ENCODE peak calls at places on chromosomes 2 and 18, in seven cellular contexts. One of them, this sample, is unnamed.
A peak's percentile ranks its signal among the peaks of the same experiment; 100 is the strongest.

GRCh38 chr2:126998486-126998885 is 99.8 kb downstream of the TEX51 start:
- DNase-seq in CD8-positive, alpha-beta T cell: no peak
- DNase-seq in neural progenitor cell: no peak
- DNase-seq in right atrium auricular region: no peak
- DNase-seq in tibial artery: no peak
- DNase-seq in upper lobe of left lung: no peak
- DNase-seq in IMR-90: no peak
- DNase-seq in this sample: no peak

GRCh38 chr18:26089247-26090129 is 925 bp downstream of the SS18 start:
- DNase-seq in CD8-positive, alpha-beta T cell: no peak
- DNase-seq in neural progenitor cell: peak; percentile 52
- DNase-seq in right atrium auricular region: no peak
- DNase-seq in tibial artery: no peak
- DNase-seq in upper lobe of left lung: no peak
- DNase-seq in IMR-90: peak; percentile 49
- DNase-seq in this sample: no peak

GRCh38 chr2:28627722-28628480 is 123.7 kb upstream of the PPP1CB start:
- DNase-seq in CD8-positive, alpha-beta T cell: no peak
- DNase-seq in neural progenitor cell: no peak
- DNase-seq in right atrium auricular region: no peak
- DNase-seq in tibial artery: no peak
- DNase-seq in upper lobe of left lung: no peak
- DNase-seq in IMR-90: peak; percentile 75
- DNase-seq in this sample: no peak

GRCh38 chr2:23669413-23670244 is 257.3 kb downstream of the ATAD2B start:
- DNase-seq in CD8-positive, alpha-beta T cell: no peak
- DNase-seq in neural progenitor cell: no peak
- DNase-seq in right atrium auricular region: peak; percentile 78
- DNase-seq in tibial artery: peak; percentile 84
- DNase-seq in upper lobe of left lung: peak; percentile 79
- DNase-seq in IMR-90: peak; percentile 28
- DNase-seq in this sample: no peak

GRCh38 chr2:232102380-232102779 is 140.9 kb downstream of the DIS3L2 start:
- DNase-seq in CD8-positive, alpha-beta T cell: no peak
- DNase-seq in neural progenitor cell: no peak
- DNase-seq in right atrium auricular region: no peak
- DNase-seq in tibial artery: no peak
- DNase-seq in upper lobe of left lung: no peak
- DNase-seq in IMR-90: no peak
- DNase-seq in this sample: no peak

GRCh38 chr18:55289048-55289447 is 298.9 kb downstream of the TCF4 start:
- DNase-seq in CD8-positive, alpha-beta T cell: no peak
- DNase-seq in neural progenitor cell: no peak
- DNase-seq in right atrium auricular region: no peak
- DNase-seq in tibial artery: no peak
- DNase-seq in upper lobe of left lung: no peak
- DNase-seq in IMR-90: no peak
- DNase-seq in this sample: no peak

GRCh38 chr2:69798466-69798908 is 31.0 kb upstream of the GMCL1 start:
- DNase-seq in CD8-positive, alpha-beta T cell: no peak
- DNase-seq in neural progenitor cell: no peak
- DNase-seq in right atrium auricular region: peak; percentile 79
- DNase-seq in tibial artery: peak; percentile 47
- DNase-seq in upper lobe of left lung: peak; percentile 37
- DNase-seq in IMR-90: peak; percentile 24
- DNase-seq in this sample: no peak

GRCh38 chr18:54360406-54360805 is 2.7 kb downstream of the C18orf54 start:
- DNase-seq in CD8-positive, alpha-beta T cell: no peak
- DNase-seq in neural progenitor cell: peak; percentile 14
- DNase-seq in right atrium auricular region: no peak
- DNase-seq in tibial artery: no peak
- DNase-seq in upper lobe of left lung: no peak
- DNase-seq in IMR-90: peak; percentile 2
- DNase-seq in this sample: no peak

GRCh38 chr18:23094411-23095165 is 40.7 kb upstream of the CABLES1 start:
- DNase-seq in CD8-positive, alpha-beta T cell: no peak
- DNase-seq in neural progenitor cell: peak; percentile 68
- DNase-seq in right atrium auricular region: no peak
- DNase-seq in tibial artery: no peak
- DNase-seq in upper lobe of left lung: no peak
- DNase-seq in IMR-90: no peak
- DNase-seq in this sample: peak; percentile 8

GRCh38 chr2:11123856-11124759 is 31.2 kb upstream of the SLC66A3 start:
- DNase-seq in CD8-positive, alpha-beta T cell: peak; percentile 35
- DNase-seq in neural progenitor cell: peak; percentile 78
- DNase-seq in right atrium auricular region: no peak
- DNase-seq in tibial artery: no peak
- DNase-seq in upper lobe of left lung: peak; percentile 58
- DNase-seq in IMR-90: peak; percentile 44
- DNase-seq in this sample: peak; percentile 83

GRCh38 chr2:203873921-203874631 is 6.5 kb downstream of the CTLA4 start:
- DNase-seq in CD8-positive, alpha-beta T cell: no peak
- DNase-seq in neural progenitor cell: peak; percentile 53
- DNase-seq in right atrium auricular region: no peak
- DNase-seq in tibial artery: no peak
- DNase-seq in upper lobe of left lung: no peak
- DNase-seq in IMR-90: no peak
- DNase-seq in this sample: no peak

GRCh38 chr2:6772366-6772710 is 93.4 kb downstream of the CMPK2 start:
- DNase-seq in CD8-positive, alpha-beta T cell: no peak
- DNase-seq in neural progenitor cell: peak; percentile 47
- DNase-seq in right atrium auricular region: no peak
- DNase-seq in tibial artery: no peak
- DNase-seq in upper lobe of left lung: no peak
- DNase-seq in IMR-90: peak; percentile 7
- DNase-seq in this sample: peak; percentile 42

GRCh38 chr2:69067026-69067630 is 54.1 kb downstream of the ANTXR1 start:
- DNase-seq in CD8-positive, alpha-beta T cell: no peak
- DNase-seq in neural progenitor cell: no peak
- DNase-seq in right atrium auricular region: no peak
- DNase-seq in tibial artery: no peak
- DNase-seq in upper lobe of left lung: no peak
- DNase-seq in IMR-90: no peak
- DNase-seq in this sample: no peak

GRCh38 chr2:133063792-133064191 is 393.8 kb upstream of the LYPD1 start:
- DNase-seq in CD8-positive, alpha-beta T cell: no peak
- DNase-seq in neural progenitor cell: peak; percentile 85
- DNase-seq in right atrium auricular region: no peak
- DNase-seq in tibial artery: no peak
- DNase-seq in upper lobe of left lung: no peak
- DNase-seq in IMR-90: peak; percentile 72
- DNase-seq in this sample: peak; percentile 42

DNA sequence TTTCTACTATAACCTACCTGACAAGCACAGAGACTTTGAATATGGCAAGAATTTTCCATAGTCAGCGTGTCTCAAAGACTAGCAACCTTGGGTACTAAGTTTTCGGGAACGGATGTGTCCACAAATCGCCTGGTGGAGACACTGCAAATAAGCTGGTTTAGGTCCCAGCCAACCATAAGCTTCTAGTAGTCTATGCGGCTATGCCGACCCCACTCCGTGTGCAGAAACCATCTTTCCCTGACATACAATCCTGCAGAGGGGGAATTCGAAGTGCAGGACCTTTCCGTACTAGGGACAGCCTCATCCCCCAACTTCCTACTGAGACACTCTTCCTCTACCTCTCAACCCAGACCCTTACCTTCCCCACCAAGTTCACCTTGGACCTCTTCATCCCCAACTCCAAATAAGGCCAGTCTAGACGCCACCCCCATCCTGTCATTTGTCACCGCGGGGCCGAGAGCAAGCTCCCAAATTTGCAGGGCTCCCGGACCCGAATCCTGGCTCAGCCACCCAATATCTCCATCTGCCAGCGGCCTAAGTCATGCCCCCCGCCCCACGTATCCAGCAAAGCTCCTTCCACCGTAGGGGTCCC is 548 bp downstream of the SUCLG1 start:
- DNase-seq in CD8-positive, alpha-beta T cell: peak; percentile 4
- DNase-seq in neural progenitor cell: peak; percentile 11
- DNase-seq in right atrium auricular region: no peak
- DNase-seq in tibial artery: peak; percentile 26
- DNase-seq in upper lobe of left lung: peak; percentile 36
- DNase-seq in IMR-90: peak; percentile 12
- DNase-seq in this sample: no peak
- TF ChIP-seq CTCF in CD8-positive, alpha-beta T cell: no peak
- TF ChIP-seq CTCF in neural progenitor cell: no peak
- TF ChIP-seq CTCF in right atrium auricular region: no peak
- TF ChIP-seq CTCF in tibial artery: no peak
- TF ChIP-seq CTCF in upper lobe of left lung: no peak
- TF ChIP-seq CTCF in IMR-90: no peak
- TF ChIP-seq CTCF in this sample: no peak

GRCh38 chr18:13611616-13612110 is 114.7 kb downstream of the FAM210A start:
- DNase-seq in CD8-positive, alpha-beta T cell: no peak
- DNase-seq in neural progenitor cell: no peak
- DNase-seq in right atrium auricular region: peak; percentile 69
- DNase-seq in tibial artery: peak; percentile 57
- DNase-seq in upper lobe of left lung: peak; percentile 40
- DNase-seq in IMR-90: peak; percentile 9
- DNase-seq in this sample: no peak
- TF ChIP-seq CTCF in CD8-positive, alpha-beta T cell: no peak
- TF ChIP-seq CTCF in neural progenitor cell: no peak
- TF ChIP-seq CTCF in right atrium auricular region: no peak
- TF ChIP-seq CTCF in tibial artery: no peak
- TF ChIP-seq CTCF in upper lobe of left lung: no peak
- TF ChIP-seq CTCF in IMR-90: no peak
- TF ChIP-seq CTCF in this sample: no peak

GRCh38 chr2:225104971-225105370 is 62.7 kb upstream of the DOCK10 start:
- DNase-seq in CD8-positive, alpha-beta T cell: no peak
- DNase-seq in neural progenitor cell: no peak
- DNase-seq in right atrium auricular region: no peak
- DNase-seq in tibial artery: no peak
- DNase-seq in upper lobe of left lung: no peak
- DNase-seq in IMR-90: no peak
- DNase-seq in this sample: no peak

GRCh38 chr2:225100269-225100668 is 58.0 kb upstream of the DOCK10 start:
- DNase-seq in CD8-positive, alpha-beta T cell: no peak
- DNase-seq in neural progenitor cell: no peak
- DNase-seq in right atrium auricular region: no peak
- DNase-seq in tibial artery: no peak
- DNase-seq in upper lobe of left lung: no peak
- DNase-seq in IMR-90: peak; percentile 34
- DNase-seq in this sample: no peak

GRCh38 chr2:225104321-225104720 is 62.1 kb upstream of the DOCK10 start:
- DNase-seq in CD8-positive, alpha-beta T cell: no peak
- DNase-seq in neural progenitor cell: no peak
- DNase-seq in right atrium auricular region: no peak
- DNase-seq in tibial artery: no peak
- DNase-seq in upper lobe of left lung: no peak
- DNase-seq in IMR-90: no peak
- DNase-seq in this sample: no peak

GRCh38 chr2:225100856-225101294 is 58.6 kb upstream of the DOCK10 start:
- DNase-seq in CD8-positive, alpha-beta T cell: no peak
- DNase-seq in neural progenitor cell: no peak
- DNase-seq in right atrium auricular region: no peak
- DNase-seq in tibial artery: no peak
- DNase-seq in upper lobe of left lung: no peak
- DNase-seq in IMR-90: peak; percentile 97
- DNase-seq in this sample: no peak

DNA sequence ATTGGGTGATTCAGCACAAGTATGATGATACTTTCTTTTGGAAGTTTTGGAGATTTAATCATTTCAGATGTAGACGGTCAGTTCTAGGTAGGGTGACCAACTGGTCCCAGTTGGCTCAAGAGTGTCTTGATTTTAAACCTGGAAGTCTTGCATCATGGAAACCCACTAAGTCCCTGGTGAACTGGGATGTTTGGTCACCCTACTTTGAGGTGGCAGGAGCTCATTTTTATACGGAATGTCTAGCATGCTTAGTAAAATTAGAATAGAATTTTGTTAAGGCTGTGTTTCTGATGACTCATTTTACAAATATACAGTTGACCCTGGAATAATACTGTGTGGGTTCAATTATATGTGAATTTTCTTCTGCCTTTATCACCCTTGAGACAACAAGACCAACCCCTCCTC is 61.5 kb upstream of the DOCK10 start:
- DNase-seq in CD8-positive, alpha-beta T cell: no peak
- DNase-seq in neural progenitor cell: no peak
- DNase-seq in right atrium auricular region: no peak
- DNase-seq in tibial artery: no peak
- DNase-seq in upper lobe of left lung: no peak
- DNase-seq in IMR-90: peak; percentile 73
- DNase-seq in this sample: no peak
- TF ChIP-seq CTCF in CD8-positive, alpha-beta T cell: no peak
- TF ChIP-seq CTCF in neural progenitor cell: no peak
- TF ChIP-seq CTCF in right atrium auricular region: no peak
- TF ChIP-seq CTCF in tibial artery: no peak
- TF ChIP-seq CTCF in upper lobe of left lung: no peak
- TF ChIP-seq CTCF in IMR-90: no peak
- TF ChIP-seq CTCF in this sample: no peak

GRCh38 chr2:220057922-220058321 is 430.5 kb downstream of the SLC4A3 start:
- DNase-seq in CD8-positive, alpha-beta T cell: no peak
- DNase-seq in neural progenitor cell: no peak
- DNase-seq in right atrium auricular region: no peak
- DNase-seq in tibial artery: no peak
- DNase-seq in upper lobe of left lung: no peak
- DNase-seq in IMR-90: no peak
- DNase-seq in this sample: no peak

GRCh38 chr2:220051716-220052115 is 424.3 kb downstream of the SLC4A3 start:
- DNase-seq in CD8-positive, alpha-beta T cell: no peak
- DNase-seq in neural progenitor cell: no peak
- DNase-seq in right atrium auricular region: no peak
- DNase-seq in tibial artery: no peak
- DNase-seq in upper lobe of left lung: no peak
- DNase-seq in IMR-90: no peak
- DNase-seq in this sample: no peak

DNA sequence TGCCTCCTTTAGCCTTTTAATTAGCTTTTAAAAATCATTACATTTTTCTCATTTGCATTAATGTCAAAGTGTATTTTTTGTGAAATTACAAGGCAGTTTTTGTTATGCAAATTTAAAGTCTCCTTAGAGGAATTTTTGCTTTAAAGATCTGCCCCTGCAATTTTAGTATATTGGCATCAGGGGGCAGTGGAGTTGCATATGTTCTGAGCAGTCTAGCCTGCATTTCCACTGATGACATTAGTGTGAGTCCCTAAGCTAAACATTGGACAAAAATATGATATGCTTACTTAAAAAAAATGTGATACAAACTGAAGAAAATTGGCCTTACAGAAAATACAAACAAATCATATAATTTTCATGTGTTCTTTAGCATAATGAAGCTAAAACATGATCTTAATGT is 426.5 kb downstream of the SLC4A3 start:
- DNase-seq in CD8-positive, alpha-beta T cell: no peak
- DNase-seq in neural progenitor cell: no peak
- DNase-seq in right atrium auricular region: no peak
- DNase-seq in tibial artery: no peak
- DNase-seq in upper lobe of left lung: no peak
- DNase-seq in IMR-90: peak; percentile 19
- DNase-seq in this sample: no peak
- TF ChIP-seq CTCF in CD8-positive, alpha-beta T cell: no peak
- TF ChIP-seq CTCF in neural progenitor cell: peak; percentile 47
- TF ChIP-seq CTCF in right atrium auricular region: no peak
- TF ChIP-seq CTCF in tibial artery: no peak
- TF ChIP-seq CTCF in upper lobe of left lung: no peak
- TF ChIP-seq CTCF in IMR-90: peak; percentile 26
- TF ChIP-seq CTCF in this sample: peak; percentile 55

GRCh38 chr2:119495948-119496347 is 28.3 kb downstream of the SCTR start:
- DNase-seq in CD8-positive, alpha-beta T cell: no peak
- DNase-seq in neural progenitor cell: no peak
- DNase-seq in right atrium auricular region: no peak
- DNase-seq in tibial artery: no peak
- DNase-seq in upper lobe of left lung: peak; percentile 64
- DNase-seq in IMR-90: no peak
- DNase-seq in this sample: no peak
- TF ChIP-seq CTCF in CD8-positive, alpha-beta T cell: no peak
- TF ChIP-seq CTCF in neural progenitor cell: no peak
- TF ChIP-seq CTCF in right atrium auricular region: peak; percentile 58
- TF ChIP-seq CTCF in tibial artery: no peak
- TF ChIP-seq CTCF in upper lobe of left lung: no peak
- TF ChIP-seq CTCF in IMR-90: no peak
- TF ChIP-seq CTCF in this sample: no peak